ENCODE peak calls at places on chromosomes 2 and 18, in seven cellular contexts. X is tibial artery, T is GM12865, I is Peyer's patch, W is GM12878, U is heart left ventricle, N is nephron progenitor cell. S is an unnamed sample.

GRCh38 chr2:60515751-60516226 is 37.7 kb downstream of the BCL11A start:
- DNase-seq in X (no peak), T (peak), I (no peak), W (peak), U (no peak), N (no peak), S (no peak)

GRCh38 chr18:72542993-72543361 is 1.2 kb downstream of the CBLN2 start:
- DNase-seq in X (no peak), T (no peak), I (no peak), W (no peak), U (no peak), N (peak), S (no peak)

GRCh38 chr2:109545828-109546713 is 67.7 kb downstream of the SEPTIN10 start:
- DNase-seq in X (peak), T (peak), I (peak), W (peak), U (peak), N (peak), S (peak)

GRCh38 chr18:31661965-31662364 is 22.4 kb downstream of the B4GALT6 start:
- DNase-seq in X (no peak), T (no peak), I (no peak), W (no peak), U (no peak), N (no peak), S (no peak)

GRCh38 chr2:118539290-118539689 is 308.2 kb downstream of the EN1 start:
- DNase-seq in X (peak), T (peak), I (no peak), W (no peak), U (no peak), N (no peak), S (peak)

GRCh38 chr18:34528177-34528576 is 181.9 kb upstream of the DTNA start:
- DNase-seq in X (no peak), T (no peak), I (no peak), W (no peak), U (no peak), N (no peak), S (no peak)

GRCh38 chr18:32373995-32374394 is 96.7 kb downstream of the GAREM1 start:
- DNase-seq in X (no peak), T (no peak), I (no peak), W (no peak), U (no peak), N (no peak), S (no peak)

GRCh38 chr2:202818321-202818720 is 53.2 kb downstream of the ICA1L start:
- DNase-seq in X (no peak), T (no peak), I (no peak), W (no peak), U (no peak), N (no peak), S (no peak)

GRCh38 chr2:168034586-168034985 is 212.8 kb downstream of the STK39 start:
- DNase-seq in X (no peak), T (no peak), I (no peak), W (no peak), U (no peak), N (no peak), S (no peak)

GRCh38 chr2:29060491-29060890 is 13.8 kb downstream of the PCARE start:
- DNase-seq in X (no peak), T (no peak), I (no peak), W (no peak), U (no peak), N (peak), S (no peak)

GRCh38 chr2:23683001-23683400 is 243.9 kb downstream of the ATAD2B start:
- DNase-seq in X (no peak), T (no peak), I (no peak), W (no peak), U (no peak), N (no peak), S (no peak)

GRCh38 chr2:227703961-227704360 is 13.9 kb downstream of the SLC19A3 start:
- DNase-seq in X (no peak), T (no peak), I (no peak), W (no peak), U (no peak), N (no peak), S (no peak)

GRCh38 chr18:13429884-13430510 is 211.4 kb downstream of the LDLRAD4 start:
- DNase-seq in X (no peak), T (no peak), I (no peak), W (no peak), U (no peak), N (no peak), S (no peak)

GRCh38 chr2:26251893-26252292 is 7.2 kb downstream of the HADHB start:
- DNase-seq in X (no peak), T (no peak), I (no peak), W (no peak), U (peak), N (no peak), S (no peak)

GRCh38 chr2:160294889-160295288 is 94.8 kb upstream of the ITGB6 start:
- DNase-seq in X (no peak), T (no peak), I (no peak), W (no peak), U (no peak), N (no peak), S (no peak)

GRCh38 chr2:23826771-23827170 is 100.2 kb downstream of the ATAD2B start:
- DNase-seq in X (no peak), T (no peak), I (no peak), W (no peak), U (no peak), N (no peak), S (no peak)

GRCh38 chr18:74609535-74609934 is 11.9 kb downstream of the ZNF407 start:
- DNase-seq in X (no peak), T (no peak), I (no peak), W (no peak), U (no peak), N (no peak), S (no peak)

GRCh38 chr18:21598726-21599584 is 1.5 kb downstream of the ESCO1 start:
- DNase-seq in X (peak), T (peak), I (peak), W (no peak), U (no peak), N (peak), S (no peak)

GRCh38 chr2:98172951-98173350 is 86.0 kb downstream of the VWA3B start:
- DNase-seq in X (no peak), T (no peak), I (no peak), W (no peak), U (no peak), N (no peak), S (no peak)

GRCh38 chr2:98180456-98180855 is 93.5 kb downstream of the VWA3B start:
- DNase-seq in X (no peak), T (no peak), I (no peak), W (no peak), U (no peak), N (no peak), S (no peak)

GRCh38 chr2:98172150-98172765 is 85.3 kb downstream of the VWA3B start:
- DNase-seq in X (no peak), T (no peak), I (no peak), W (no peak), U (no peak), N (no peak), S (no peak)

GRCh38 chr2:98170076-98170475 is 83.1 kb downstream of the VWA3B start:
- DNase-seq in X (no peak), T (no peak), I (no peak), W (no peak), U (no peak), N (no peak), S (no peak)

GRCh38 chr2:98175811-98176210 is 88.8 kb downstream of the VWA3B start:
- DNase-seq in X (no peak), T (peak), I (no peak), W (no peak), U (no peak), N (no peak), S (no peak)
- TF ChIP-seq CTCF in X (no peak), T (peak), I (peak), W (peak), U (no peak), N (no peak), S (no peak)

GRCh38 chr2:4992226-4992625 is 700.0 kb upstream of the SOX11 start:
- DNase-seq in X (no peak), T (no peak), I (no peak), W (no peak), U (no peak), N (no peak), S (no peak)
- TF ChIP-seq CTCF in X (no peak), T (no peak), I (no peak), W (no peak), U (peak), N (no peak), S (no peak)

GRCh38 chr18:24731158-24731557 is 270.7 kb downstream of the HRH4 start:
- DNase-seq in X (no peak), T (peak), I (no peak), W (no peak), U (no peak), N (no peak), S (no peak)

GRCh38 chr18:24736686-24737085 is 276.2 kb downstream of the HRH4 start:
- DNase-seq in X (no peak), T (no peak), I (no peak), W (no peak), U (no peak), N (no peak), S (no peak)

GRCh38 chr18:24731981-24732380 is 271.5 kb downstream of the HRH4 start:
- DNase-seq in X (no peak), T (no peak), I (no peak), W (no peak), U (no peak), N (no peak), S (no peak)

GRCh38 chr18:24735504-24736243 is 275.2 kb downstream of the HRH4 start:
- DNase-seq in X (no peak), T (no peak), I (no peak), W (no peak), U (no peak), N (no peak), S (no peak)

DNA sequence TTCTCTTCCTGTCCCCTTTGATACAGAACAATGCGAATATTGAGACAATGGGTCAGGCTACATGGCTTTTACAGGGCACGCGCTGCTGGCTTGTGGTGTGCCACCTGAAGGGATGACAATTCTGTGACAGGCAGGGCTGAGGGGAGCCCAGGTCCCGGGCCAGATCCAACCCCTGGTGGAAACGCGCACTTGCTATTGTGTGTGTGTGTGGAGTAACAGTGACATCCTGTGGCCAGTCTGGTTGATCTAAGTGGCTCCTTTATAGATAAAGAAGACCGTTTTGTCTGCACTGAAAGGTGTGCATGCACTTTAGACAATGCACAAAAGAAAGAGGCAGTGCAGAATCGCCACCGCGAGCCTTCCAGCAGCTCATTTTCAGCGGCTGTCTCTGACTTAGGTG is 273.6 kb downstream of the HRH4 start:
- DNase-seq in X (no peak), T (no peak), I (peak), W (no peak), U (no peak), N (peak), S (peak)
- TF ChIP-seq CTCF in X (no peak), T (no peak), I (peak), W (peak), U (peak), N (peak), S (no peak)

GRCh38 chr2:149087751-149088150 is 49.3 kb downstream of the LYPD6B start:
- DNase-seq in X (no peak), T (peak), I (no peak), W (no peak), U (no peak), N (no peak), S (no peak)
- TF ChIP-seq CTCF in X (no peak), T (peak), I (peak), W (peak), U (no peak), N (peak), S (peak)

DNA sequence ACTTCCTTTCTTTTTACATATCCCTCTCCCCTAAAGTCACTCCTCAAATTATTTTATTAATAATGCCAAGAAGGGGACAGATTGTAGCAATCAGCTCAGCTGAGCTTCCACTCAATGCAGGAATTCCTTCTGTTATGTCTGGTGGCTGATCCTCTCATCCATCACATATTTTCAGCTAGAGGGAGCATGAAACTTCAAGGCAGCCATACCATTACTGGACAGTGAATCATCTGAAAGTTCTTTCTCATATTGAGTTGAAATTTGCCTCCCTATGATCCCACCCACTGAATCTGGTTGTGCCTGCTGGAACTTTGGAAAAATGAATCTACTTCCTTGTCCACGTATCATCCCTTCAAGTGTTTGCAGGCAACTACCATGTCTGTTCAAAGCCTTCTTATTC is 11.2 kb downstream of the ZNF385B start:
- DNase-seq in X (no peak), T (no peak), I (no peak), W (no peak), U (no peak), N (no peak), S (no peak)
- TF ChIP-seq CTCF in X (no peak), T (no peak), I (no peak), W (no peak), U (no peak), N (no peak), S (no peak)

GRCh38 chr2:31067259-31067658 is 71.0 kb downstream of the GALNT14 start:
- DNase-seq in X (no peak), T (no peak), I (no peak), W (no peak), U (no peak), N (no peak), S (no peak)
- TF ChIP-seq CTCF in X (no peak), T (no peak), I (no peak), W (no peak), U (no peak), N (no peak), S (no peak)

GRCh38 chr18:47531759-47532158 is 280.3 kb upstream of the SKOR2 start:
- DNase-seq in X (no peak), T (no peak), I (no peak), W (no peak), U (no peak), N (peak), S (no peak)
- TF ChIP-seq CTCF in X (no peak), T (no peak), I (no peak), W (no peak), U (peak), N (peak), S (no peak)

GRCh38 chr2:86021396-86022378 is 84.0 kb downstream of the POLR1A start:
- DNase-seq in X (peak), T (no peak), I (no peak), W (no peak), U (no peak), N (no peak), S (no peak)
- TF ChIP-seq CTCF in X (no peak), T (no peak), I (no peak), W (no peak), U (no peak), N (no peak), S (no peak)

S was measured in endothelial cell.